ENCODE peak calls at places on chromosomes 3 and 15, in four cellular contexts. R is astrocyte of the cerebellum, C is astrocyte of the spinal cord, M is AG10803. U is an unnamed sample.
A peak's percentile ranks its signal among the peaks of the same experiment; 100 is the strongest.

GRCh38 chr15:90471769-90472168 is 58.0 kb upstream of the CRTC3 start:
- DNase-seq in R (no peak), C (no peak), M (no peak), U (no peak)

GRCh38 chr3:179697933-179698332 is 45.1 kb downstream of the USP13 start:
- DNase-seq in R (no peak), C (no peak), M (no peak), U (no peak)

GRCh38 chr15:65927545-65927944 is 58.3 kb downstream of the RAB11A start:
- DNase-seq in R (no peak), C (no peak), M (no peak), U (no peak)

GRCh38 chr3:55407426-55407820 is 79.7 kb downstream of the WNT5A start:
- DNase-seq in R (no peak), C (no peak), M (no peak), U (no peak)

GRCh38 chr3:81545572-81545971 is 215.9 kb downstream of the GBE1 start:
- DNase-seq in R (no peak), C (no peak), M (peak; percentile 45), U (no peak)

GRCh38 chr3:28018925-28019718 is 222.3 kb upstream of the CMC1 start:
- DNase-seq in R (no peak), C (no peak), M (no peak), U (no peak)

GRCh38 chr3:65436580-65436979 is 602.1 kb downstream of the MAGI1 start:
- DNase-seq in R (no peak), C (peak; percentile 6), M (no peak), U (no peak)

GRCh38 chr15:63793046-63793483 is 40.7 kb downstream of the HERC1 start:
- DNase-seq in R (no peak), C (no peak), M (no peak), U (no peak)

GRCh38 chr3:58274027-58274614 is 31.9 kb upstream of the RPP14 start:
- DNase-seq in R (no peak), C (peak; percentile 22), M (peak; percentile 79), U (no peak)

GRCh38 chr15:73633991-73634495 is 854 bp upstream of the NPTN start:
- DNase-seq in R (peak; percentile 86), C (peak; percentile 94), M (peak; percentile 93), U (no peak)

GRCh38 chr3:97970929-97971460 is 1.2 kb downstream of the RIOX2 start:
- DNase-seq in R (no peak), C (no peak), M (no peak), U (no peak)

GRCh38 chr3:39809181-39809994 is at the start of gene MYRIP:
- DNase-seq in R (no peak), C (no peak), M (peak; percentile 1), U (peak; percentile 6)

GRCh38 chr3:127039719-127040118 is 56.8 kb downstream of the PLXNA1 start:
- DNase-seq in R (no peak), C (no peak), M (no peak), U (no peak)

GRCh38 chr15:75945953-75946352 is 42.3 kb downstream of the FBXO22 start:
- DNase-seq in R (no peak), C (peak; percentile 64), M (peak; percentile 16), U (no peak)

GRCh38 chr3:194570184-194570583 is 63.0 kb downstream of the TMEM44 start:
- DNase-seq in R (no peak), C (no peak), M (peak; percentile 32), U (no peak)

GRCh38 chr15:58260186-58260910 is 122.2 kb downstream of the AQP9 start:
- DNase-seq in R (no peak), C (no peak), M (no peak), U (no peak)

GRCh38 chr3:49534581-49535495 is 19.4 kb upstream of the BSN start:
- DNase-seq in R (no peak), C (peak; percentile 30), M (no peak), U (no peak)

GRCh38 chr15:45399381-45400212 is 21.3 kb upstream of the GATM start:
- DNase-seq in R (peak; percentile 51), C (peak; percentile 53), M (peak; percentile 64), U (peak; percentile 59)

GRCh38 chr15:67501836-67502461 is 19.0 kb upstream of the C15orf61 start:
- DNase-seq in R (no peak), C (no peak), M (no peak), U (no peak)

GRCh38 chr3:169430687-169431404 is 232.7 kb downstream of the MECOM start:
- DNase-seq in R (no peak), C (peak; percentile 36), M (no peak), U (peak; percentile 55)

GRCh38 chr15:56805466-56806146 is 72.3 kb upstream of the ZNF280D start:
- DNase-seq in R (peak; percentile 75), C (peak; percentile 87), M (peak; percentile 80), U (no peak)

GRCh38 chr3:4744405-4745239 is 234.6 kb upstream of the BHLHE40 start:
- DNase-seq in R (no peak), C (peak; percentile 75), M (peak; percentile 36), U (no peak)

GRCh38 chr3:5485427-5485826 is 297.9 kb downstream of the EDEM1 start:
- DNase-seq in R (no peak), C (no peak), M (no peak), U (no peak)

GRCh38 chr15:35705030-35705884 is 159.3 kb upstream of the DPH6 start:
- DNase-seq in R (no peak), C (no peak), M (no peak), U (no peak)

GRCh38 chr15:31464216-31465082 is 137.8 kb downstream of the KLF13 start:
- DNase-seq in R (no peak), C (no peak), M (no peak), U (no peak)

GRCh38 chr15:42070966-42071350 is 23.4 kb downstream of the PLA2G4D start:
- DNase-seq in R (no peak), C (no peak), M (no peak), U (no peak)

GRCh38 chr3:195237981-195238625 is 32.9 kb downstream of the XXYLT1 start:
- DNase-seq in R (no peak), C (no peak), M (no peak), U (no peak)

GRCh38 chr3:29758108-29759020 is 477.5 kb downstream of the RBMS3 start:
- DNase-seq in R (peak; percentile 83), C (peak; percentile 85), M (peak; percentile 92), U (no peak)

GRCh38 chr3:171781711-171782127 is 28.6 kb downstream of the PLD1 start:
- DNase-seq in R (peak; percentile 16), C (peak; percentile 84), M (no peak), U (no peak)

GRCh38 chr3:62233065-62233464 is 140.3 kb downstream of the FEZF2 start:
- DNase-seq in R (no peak), C (no peak), M (no peak), U (no peak)

GRCh38 chr3:172194702-172195392 is 155.5 kb downstream of the FNDC3B start:
- DNase-seq in R (no peak), C (peak; percentile 76), M (no peak), U (no peak)

GRCh38 chr15:37015025-37015424 is 85.3 kb downstream of the MEIS2 start:
- DNase-seq in R (peak; percentile 66), C (peak; percentile 47), M (peak; percentile 65), U (no peak)

GRCh38 chr3:99638244-99638948 is at the start of gene COL8A1:
- DNase-seq in R (peak; percentile 39), C (peak; percentile 90), M (peak; percentile 90), U (no peak)

GRCh38 chr3:194136519-194137313 is 768 bp downstream of the HES1 start:
- DNase-seq in R (no peak), C (peak; percentile 81), M (peak; percentile 90), U (peak; percentile 41)

GRCh38 chr3:57127849-57128566 is 37.1 kb downstream of the IL17RD start:
- DNase-seq in R (peak; percentile 87), C (peak; percentile 75), M (peak; percentile 83), U (no peak)

GRCh38 chr3:138230525-138230924 is 43.4 kb downstream of the ARMC8 start:
- DNase-seq in R (no peak), C (peak; percentile 30), M (peak; percentile 34), U (no peak)

GRCh38 chr15:78422571-78423340 is 15.3 kb upstream of the IREB2 start:
- DNase-seq in R (peak; percentile 24), C (peak; percentile 60), M (peak; percentile 55), U (peak; percentile 68)

GRCh38 chr3:159899198-159899597 is 89.4 kb upstream of the IL12A start:
- DNase-seq in R (no peak), C (no peak), M (no peak), U (no peak)

GRCh38 chr3:159896543-159896942 is 92.1 kb upstream of the IL12A start:
- DNase-seq in R (no peak), C (no peak), M (no peak), U (no peak)

GRCh38 chr3:159897331-159898075 is 91.1 kb upstream of the IL12A start:
- DNase-seq in R (peak; percentile 63), C (peak; percentile 62), M (peak; percentile 72), U (no peak)

GRCh38 chr3:159895430-159895829 is 93.2 kb upstream of the IL12A start:
- DNase-seq in R (no peak), C (no peak), M (no peak), U (no peak)

GRCh38 chr3:159898147-159898546 is 90.5 kb upstream of the IL12A start:
- DNase-seq in R (no peak), C (no peak), M (no peak), U (no peak)
- H3K4me3 ChIP-seq in R (no peak overlapping the region), C (no peak overlapping the region), M (no peak overlapping the region), U (no peak overlapping the region)

GRCh38 chr3:16378415-16378814 is 113.4 kb downstream of the OXNAD1 start:
- DNase-seq in R (no peak), C (no peak), M (no peak), U (no peak)

GRCh38 chr3:16379838-16380237 is 114.8 kb downstream of the OXNAD1 start:
- DNase-seq in R (no peak), C (no peak), M (no peak), U (peak; percentile 87)

GRCh38 chr3:16378920-16379319 is 113.9 kb downstream of the OXNAD1 start:
- DNase-seq in R (no peak), C (peak; percentile 50), M (peak; percentile 25), U (no peak)

GRCh38 chr3:16377196-16377595 is 112.2 kb downstream of the OXNAD1 start:
- DNase-seq in R (no peak), C (no peak), M (no peak), U (peak; percentile 97)

GRCh38 chr3:16377847-16378302 is 112.9 kb downstream of the OXNAD1 start:
- DNase-seq in R (no peak), C (no peak), M (no peak), U (peak; percentile 57)
- H3K4me3 ChIP-seq in R (no peak overlapping the region), C (no peak overlapping the region), M (no peak overlapping the region), U (peak overlapping the region; percentile 34)

DNA sequence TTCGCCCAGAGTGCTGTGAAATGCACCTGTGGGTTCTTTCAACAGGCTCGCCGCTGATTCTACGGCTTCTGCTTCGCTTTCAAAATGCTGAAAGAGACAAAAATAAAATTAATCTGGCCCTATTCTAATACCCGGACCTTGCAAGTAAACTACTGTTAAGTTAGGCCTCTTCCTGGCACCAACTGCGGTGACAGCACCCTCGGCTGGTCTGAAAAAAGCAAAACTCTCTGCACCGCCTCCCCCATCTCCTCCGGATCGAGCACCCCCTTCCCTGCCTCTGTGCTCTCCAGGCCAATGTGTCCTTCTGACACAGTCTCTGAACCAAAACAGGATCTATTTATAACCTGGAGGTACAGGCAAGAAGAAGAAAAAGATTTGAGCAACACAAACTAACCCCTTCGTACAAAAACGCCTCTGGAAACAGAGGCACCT is 1.1 kb downstream of the ATOSA start:
- DNase-seq in R (no peak), C (peak; percentile 62), M (peak; percentile 63), U (peak; percentile 46)
- H3K4me3 ChIP-seq in R (peak overlapping the region; percentile 81), C (peak overlapping the region; percentile 90), M (peak overlapping the region; percentile 84), U (peak overlapping the region; percentile 83)

GRCh38 chr3:32686713-32687112 is 1.7 kb downstream of the CNOT10 start:
- DNase-seq in R (no peak), C (no peak), M (no peak), U (no peak)
- H3K4me3 ChIP-seq in R (no peak overlapping the region), C (no peak overlapping the region), M (no peak overlapping the region), U (peak overlapping the region; percentile 88)

GRCh38 chr3:129777806-129778205 is 115.7 kb downstream of the TMCC1 start:
- DNase-seq in R (no peak), C (no peak), M (peak; percentile 41), U (no peak)
- H3K4me3 ChIP-seq in R (no peak overlapping the region), C (no peak overlapping the region), M (no peak overlapping the region), U (no peak overlapping the region)